ENCODE peak calls at places on chromosomes 6 and 20, in six cellular contexts. H is astrocyte of the cerebellum; E is IMR-90; V is CD4-positive, alpha-beta T cell; C is endodermal cell; J is PC-3. U is an unnamed sample.

GRCh38 chr6:43488667-43489276 is 11.4 kb downstream of the TJAP1 start:
- DNase-seq in H (no peak), E (peak), V (no peak), C (no peak), J (peak), U (no peak)

GRCh38 chr6:159828074-159828473 is 28.0 kb downstream of the PNLDC1 start:
- DNase-seq in H (no peak), E (peak), V (no peak), C (no peak), J (no peak), U (no peak)

GRCh38 chr6:12039540-12040459 is 27.7 kb downstream of the HIVEP1 start:
- DNase-seq in H (no peak), E (no peak), V (no peak), C (no peak), J (no peak), U (no peak)

GRCh38 chr6:47116616-47117015 is 74.5 kb upstream of the ADGRF1 start:
- DNase-seq in H (no peak), E (no peak), V (no peak), C (no peak), J (peak), U (no peak)

GRCh38 chr6:141501616-141502015 is 631.1 kb upstream of the GJE1 start:
- DNase-seq in H (no peak), E (no peak), V (no peak), C (no peak), J (no peak), U (no peak)

GRCh38 chr6:99024089-99024488 is 76.3 kb upstream of the FBXL4 start:
- DNase-seq in H (no peak), E (no peak), V (no peak), C (no peak), J (no peak), U (no peak)

GRCh38 chr6:43402819-43403218 is 24.5 kb upstream of the ABCC10 start:
- DNase-seq in H (no peak), E (no peak), V (no peak), C (no peak), J (no peak), U (peak)

GRCh38 chr6:33987531-33988021 is 158.3 kb downstream of the GRM4 start:
- DNase-seq in H (no peak), E (no peak), V (no peak), C (no peak), J (peak), U (no peak)

DNA sequence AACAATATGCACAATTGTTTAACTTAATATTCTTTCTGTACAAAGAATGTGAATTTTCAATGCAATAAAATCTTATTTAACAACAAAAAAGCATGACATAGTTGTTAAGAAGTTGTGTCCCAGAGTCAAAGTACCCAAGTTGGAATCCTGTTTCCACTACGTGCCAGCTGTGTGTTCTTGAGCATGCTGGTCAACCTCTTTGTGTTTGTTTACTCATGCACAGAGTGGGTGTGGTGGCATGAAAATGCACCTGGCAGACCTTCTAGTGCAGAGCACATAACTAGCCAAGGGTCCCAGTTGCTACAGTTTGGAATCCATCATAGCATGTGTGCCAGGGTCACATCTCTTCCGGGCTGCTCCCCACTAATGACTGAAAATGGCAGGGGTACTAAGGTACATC is 24.7 kb upstream of the MOCS1 start:
- DNase-seq in H (no peak), E (no peak), V (no peak), C (no peak), J (no peak), U (no peak)
- TF ChIP-seq CTCF in H (no peak), E (no peak), V (no peak), C (no peak), J (no peak), U (no peak)

GRCh38 chr6:82363368-82364086 is at the start of gene TPBG:
- DNase-seq in H (peak), E (peak), V (no peak), C (peak), J (peak), U (peak)
- TF ChIP-seq CTCF in H (peak), E (peak), V (no peak), C (peak), J (peak), U (peak)

GRCh38 chr20:32077192-32077591 is 25.1 kb downstream of the HCK start:
- DNase-seq in H (no peak), E (no peak), V (no peak), C (no peak), J (no peak), U (no peak)

GRCh38 chr20:32080783-32081182 is 28.7 kb upstream of the TM9SF4 start:
- DNase-seq in H (no peak), E (no peak), V (no peak), C (no peak), J (no peak), U (no peak)

GRCh38 chr20:32078322-32078721 is 26.3 kb downstream of the HCK start:
- DNase-seq in H (no peak), E (no peak), V (no peak), C (no peak), J (no peak), U (no peak)

GRCh38 chr20:32078777-32079176 is 26.7 kb downstream of the HCK start:
- DNase-seq in H (no peak), E (no peak), V (no peak), C (no peak), J (no peak), U (no peak)

DNA sequence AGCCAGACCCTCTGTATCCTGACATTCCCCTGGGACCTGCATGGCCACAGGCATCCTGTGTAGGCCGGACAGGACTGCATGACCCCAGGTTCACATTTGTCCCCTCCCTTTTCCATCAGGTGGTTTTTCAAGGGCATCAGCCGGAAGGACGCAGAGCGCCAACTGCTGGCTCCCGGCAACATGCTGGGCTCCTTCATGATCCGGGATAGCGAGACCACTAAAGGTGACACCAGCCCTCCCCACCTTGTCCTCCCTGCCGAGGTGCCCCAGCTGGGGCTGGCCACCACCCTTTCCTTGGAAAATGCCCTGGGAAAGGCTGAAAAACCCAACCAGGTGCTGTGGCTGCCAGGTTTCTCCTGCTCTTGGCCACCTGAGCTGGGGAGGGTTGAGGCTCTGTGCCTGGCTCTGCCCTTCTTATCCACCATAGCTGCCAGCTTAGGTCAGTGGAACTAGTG is 27.6 kb downstream of the HCK start:
- DNase-seq in H (no peak), E (no peak), V (no peak), C (no peak), J (no peak), U (no peak)
- TF ChIP-seq CTCF in H (no peak), E (no peak), V (no peak), C (no peak), J (no peak), U (no peak)

GRCh38 chr20:63282946-63283345 is 10.0 kb upstream of the COL20A1 start:
- DNase-seq in H (no peak), E (no peak), V (no peak), C (no peak), J (no peak), U (no peak)

GRCh38 chr20:63281741-63282665 is 9.4 kb downstream of the ARFGAP1 start:
- DNase-seq in H (no peak), E (no peak), V (no peak), C (no peak), J (no peak), U (no peak)

GRCh38 chr20:63279931-63280330 is 7.3 kb downstream of the ARFGAP1 start:
- DNase-seq in H (no peak), E (no peak), V (no peak), C (no peak), J (no peak), U (no peak)

GRCh38 chr20:63280371-63280770 is 7.8 kb downstream of the ARFGAP1 start:
- DNase-seq in H (no peak), E (no peak), V (no peak), C (no peak), J (no peak), U (no peak)

DNA sequence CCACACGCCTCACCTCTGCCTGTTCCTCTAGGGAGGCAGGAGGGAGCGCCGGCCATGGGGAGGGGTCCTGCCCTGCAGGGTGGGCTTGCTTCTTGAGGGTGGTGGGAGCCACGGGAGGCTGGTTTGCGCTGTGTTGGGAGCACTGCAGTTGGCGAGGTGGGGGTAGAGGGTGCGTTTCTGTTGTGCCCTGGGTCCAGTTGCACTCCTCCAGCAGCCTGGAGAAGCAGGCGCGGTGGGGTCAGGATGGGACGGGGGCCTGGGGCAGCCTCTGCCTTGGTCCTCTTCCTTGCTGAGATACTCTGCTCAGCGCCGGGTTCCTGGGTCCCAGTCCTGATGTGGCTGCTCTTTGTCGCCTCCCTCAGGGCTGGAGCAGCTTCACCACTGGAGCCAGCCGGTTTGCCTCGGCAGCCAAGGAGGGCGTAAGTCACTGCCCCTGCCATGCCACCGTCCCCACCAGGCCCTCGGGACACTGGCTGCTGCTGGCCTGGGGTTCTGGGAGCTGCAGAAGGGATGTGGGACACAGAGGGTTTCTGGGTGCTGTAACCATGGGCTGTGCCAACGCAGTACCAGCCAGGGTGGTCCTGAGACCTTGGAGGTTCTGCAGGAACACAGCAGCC is 8.4 kb downstream of the ARFGAP1 start:
- DNase-seq in H (no peak), E (no peak), V (no peak), C (peak), J (peak), U (no peak)
- TF ChIP-seq CTCF in H (peak), E (peak), V (no peak), C (peak), J (peak), U (peak)

GRCh38 chr6:158661156-158661555 is 11.3 kb downstream of the SYTL3 start:
- DNase-seq in H (no peak), E (no peak), V (no peak), C (no peak), J (peak), U (no peak)
- TF ChIP-seq CTCF in H (no peak), E (no peak), V (no peak), C (peak), J (peak), U (no peak)

DNA sequence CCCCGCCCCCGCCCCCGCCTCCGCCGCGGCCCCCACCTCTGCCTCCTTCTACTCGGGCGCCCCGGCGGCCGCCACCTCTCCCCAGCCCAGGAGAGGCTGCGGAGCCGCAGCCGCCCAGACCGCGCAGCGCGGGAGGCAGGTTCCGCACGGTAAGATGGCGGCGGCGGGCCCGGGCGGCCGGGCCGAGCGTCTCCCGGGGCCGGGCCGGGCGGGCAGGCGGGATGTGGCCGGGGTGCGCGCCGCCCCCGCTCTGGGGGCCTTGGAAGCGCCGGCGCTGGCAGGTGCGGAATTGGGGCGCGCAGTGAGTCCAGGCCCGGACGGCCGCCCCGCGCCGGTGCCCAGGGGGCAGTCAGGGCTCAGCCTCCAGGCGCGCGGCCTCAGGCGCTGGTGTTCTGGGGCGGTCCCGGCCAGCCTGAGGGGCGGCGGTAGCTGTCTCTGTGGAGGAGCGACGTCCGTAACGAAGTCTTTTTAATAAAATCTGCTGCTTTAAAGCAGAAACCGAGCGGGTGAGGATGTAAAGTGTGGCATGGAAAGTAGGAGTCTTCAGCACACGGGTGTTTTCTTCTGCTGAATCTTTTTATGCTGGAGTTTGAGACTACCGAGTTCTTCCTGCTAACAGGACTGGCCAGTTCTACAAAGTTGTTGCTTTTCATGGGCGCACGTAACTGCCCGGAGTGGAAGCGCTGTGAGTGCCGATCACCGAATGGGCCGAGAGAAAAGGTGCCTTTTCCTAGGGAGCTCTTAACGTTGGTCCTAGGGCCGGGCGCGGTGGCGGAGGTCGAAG is at the start of gene GID8:
- DNase-seq in H (no peak), E (peak), V (no peak), C (peak), J (peak), U (peak)
- TF ChIP-seq CTCF in H (no peak), E (no peak), V (no peak), C (no peak), J (no peak), U (no peak)

DNA sequence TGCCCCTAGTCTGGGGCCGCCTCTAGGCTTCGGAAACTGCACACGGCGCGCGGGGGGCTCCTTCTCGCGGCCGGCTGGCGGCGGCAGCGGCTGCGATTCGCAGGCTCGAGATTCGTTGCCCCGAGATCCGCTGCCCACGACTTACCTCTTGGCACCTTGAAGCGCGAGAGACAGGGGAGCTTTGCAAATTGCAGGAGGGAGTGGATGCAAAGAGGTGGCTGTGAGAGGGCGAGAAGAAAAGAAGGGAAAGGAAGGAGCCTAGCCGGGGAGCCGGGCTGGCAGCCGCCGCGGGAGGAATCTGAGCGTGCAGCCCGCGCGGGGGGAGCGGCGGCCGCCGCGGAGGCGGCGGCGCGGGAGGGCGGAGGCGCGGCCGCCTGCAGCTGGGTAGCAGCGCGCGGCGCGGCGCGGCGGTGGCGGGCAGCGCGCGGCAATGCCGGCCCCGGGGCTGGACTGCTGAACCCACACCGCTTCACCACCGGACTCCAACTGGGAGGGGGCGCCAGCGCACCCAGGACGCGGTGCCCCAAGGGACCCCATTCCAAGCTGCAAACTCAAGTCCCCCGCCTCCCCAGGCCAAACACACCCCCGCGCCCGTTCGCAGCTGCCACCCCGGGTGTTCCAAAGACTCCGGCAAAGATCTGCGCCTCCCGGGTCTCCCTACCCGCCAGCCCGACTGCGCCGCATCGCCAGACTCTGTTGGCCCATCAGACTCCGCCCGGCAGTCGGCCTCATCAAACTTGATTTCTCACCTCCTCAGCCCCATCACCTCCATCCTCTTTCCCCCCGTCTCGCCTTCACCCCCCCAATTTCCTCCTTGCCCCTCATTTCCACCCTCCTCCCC is 44.2 kb upstream of the SUPT3H start:
- DNase-seq in H (no peak), E (peak), V (no peak), C (peak), J (peak), U (peak)
- TF ChIP-seq CTCF in H (peak), E (peak), V (no peak), C (no peak), J (peak), U (no peak)

U was measured in MCF 10A.